ENCODE peak calls at places on chromosomes 1 and 21, in six cellular contexts. One of them, this sample, is unnamed.

GRCh38 chr1:198072177-198072576 is 84.6 kb upstream of the NEK7 start:
- DNase-seq in RWPE1: no peak
- DNase-seq in GM12865: no peak
- DNase-seq in GM23338: peak
- DNase-seq in GM13977: no peak
- DNase-seq in EL: no peak
- DNase-seq in this sample: no peak

GRCh38 chr1:29974345-29974744 is 738.0 kb downstream of the PTPRU start:
- DNase-seq in RWPE1: peak
- DNase-seq in GM12865: peak
- DNase-seq in GM23338: peak
- DNase-seq in GM13977: no peak
- DNase-seq in EL: peak
- DNase-seq in this sample: no peak

GRCh38 chr1:9476790-9477463 is 62.3 kb upstream of the SLC25A33 start:
- DNase-seq in RWPE1: peak
- DNase-seq in GM12865: peak
- DNase-seq in GM23338: no peak
- DNase-seq in GM13977: no peak
- DNase-seq in EL: peak
- DNase-seq in this sample: no peak

GRCh38 chr1:19427087-19427781 is 58.1 kb downstream of the CAPZB start:
- DNase-seq in RWPE1: no peak
- DNase-seq in GM12865: no peak
- DNase-seq in GM23338: no peak
- DNase-seq in GM13977: no peak
- DNase-seq in EL: peak
- DNase-seq in this sample: no peak

GRCh38 chr1:17277511-17278159 is 28.7 kb downstream of the PADI3 start:
- DNase-seq in RWPE1: no peak
- DNase-seq in GM12865: no peak
- DNase-seq in GM23338: no peak
- DNase-seq in GM13977: no peak
- DNase-seq in EL: no peak
- DNase-seq in this sample: no peak

GRCh38 chr1:62989497-62989896 is 205.6 kb downstream of the ATG4C start:
- DNase-seq in RWPE1: no peak
- DNase-seq in GM12865: no peak
- DNase-seq in GM23338: peak
- DNase-seq in GM13977: no peak
- DNase-seq in EL: no peak
- DNase-seq in this sample: no peak

GRCh38 chr1:212219679-212220463 is 65.3 kb upstream of the PPP2R5A start:
- DNase-seq in RWPE1: no peak
- DNase-seq in GM12865: no peak
- DNase-seq in GM23338: peak
- DNase-seq in GM13977: no peak
- DNase-seq in EL: peak
- DNase-seq in this sample: no peak

GRCh38 chr1:240869071-240869470 is 257.1 kb upstream of the GREM2 start:
- DNase-seq in RWPE1: no peak
- DNase-seq in GM12865: no peak
- DNase-seq in GM23338: no peak
- DNase-seq in GM13977: no peak
- DNase-seq in EL: no peak
- DNase-seq in this sample: no peak

GRCh38 chr1:162590101-162590500 is 28.6 kb downstream of the UAP1 start:
- DNase-seq in RWPE1: no peak
- DNase-seq in GM12865: no peak
- DNase-seq in GM23338: no peak
- DNase-seq in GM13977: no peak
- DNase-seq in EL: no peak
- DNase-seq in this sample: no peak

GRCh38 chr1:29675481-29676263 is 439.4 kb downstream of the PTPRU start:
- DNase-seq in RWPE1: no peak
- DNase-seq in GM12865: no peak
- DNase-seq in GM23338: no peak
- DNase-seq in GM13977: no peak
- DNase-seq in EL: no peak
- DNase-seq in this sample: no peak

GRCh38 chr1:111989531-111990025 is at the start of gene KCND3:
- DNase-seq in RWPE1: peak
- DNase-seq in GM12865: peak
- DNase-seq in GM23338: peak
- DNase-seq in GM13977: peak
- DNase-seq in EL: peak
- DNase-seq in this sample: no peak

GRCh38 chr1:13922440-13922839 is 222.5 kb downstream of the PRDM2 start:
- DNase-seq in RWPE1: no peak
- DNase-seq in GM12865: no peak
- DNase-seq in GM23338: no peak
- DNase-seq in GM13977: no peak
- DNase-seq in EL: no peak
- DNase-seq in this sample: no peak

GRCh38 chr1:225928186-225929175 is 4.4 kb upstream of the PYCR2 start:
- DNase-seq in RWPE1: no peak
- DNase-seq in GM12865: no peak
- DNase-seq in GM23338: no peak
- DNase-seq in GM13977: no peak
- DNase-seq in EL: no peak
- DNase-seq in this sample: peak

GRCh38 chr1:172472495-172472894 is 28.6 kb upstream of the PIGC start:
- DNase-seq in RWPE1: no peak
- DNase-seq in GM12865: no peak
- DNase-seq in GM23338: no peak
- DNase-seq in GM13977: no peak
- DNase-seq in EL: no peak
- DNase-seq in this sample: no peak

GRCh38 chr1:106964505-106964904 is 92.0 kb upstream of the PRMT6 start:
- DNase-seq in RWPE1: no peak
- DNase-seq in GM12865: no peak
- DNase-seq in GM23338: no peak
- DNase-seq in GM13977: no peak
- DNase-seq in EL: no peak
- DNase-seq in this sample: no peak

GRCh38 chr1:62337785-62338631 is 18.8 kb upstream of the KANK4 start:
- DNase-seq in RWPE1: no peak
- DNase-seq in GM12865: no peak
- DNase-seq in GM23338: peak
- DNase-seq in GM13977: no peak
- DNase-seq in EL: no peak
- DNase-seq in this sample: no peak

GRCh38 chr1:54885237-54885679 is 1.7 kb downstream of the DHCR24 start:
- DNase-seq in RWPE1: no peak
- DNase-seq in GM12865: no peak
- DNase-seq in GM23338: no peak
- DNase-seq in GM13977: no peak
- DNase-seq in EL: peak
- DNase-seq in this sample: no peak

GRCh38 chr1:25996966-25997758 is 701 bp downstream of the PAFAH2 start:
- DNase-seq in RWPE1: no peak
- DNase-seq in GM12865: peak
- DNase-seq in GM23338: no peak
- DNase-seq in GM13977: peak
- DNase-seq in EL: peak
- DNase-seq in this sample: peak

GRCh38 chr1:17191990-17192242 is 13.0 kb upstream of the PADI1 start:
- DNase-seq in RWPE1: no peak
- DNase-seq in GM12865: no peak
- DNase-seq in GM23338: no peak
- DNase-seq in GM13977: no peak
- DNase-seq in EL: no peak
- DNase-seq in this sample: no peak

GRCh38 chr1:200670215-200671118 is 760 bp upstream of the DDX59 start:
- DNase-seq in RWPE1: peak
- DNase-seq in GM12865: peak
- DNase-seq in GM23338: peak
- DNase-seq in GM13977: no peak
- DNase-seq in EL: no peak
- DNase-seq in this sample: no peak

GRCh38 chr21:22981819-22982218 is 1983.6 kb downstream of the NCAM2 start:
- DNase-seq in RWPE1: no peak
- DNase-seq in GM12865: no peak
- DNase-seq in GM23338: peak
- DNase-seq in GM13977: no peak
- DNase-seq in EL: no peak
- DNase-seq in this sample: no peak

GRCh38 chr1:180580237-180580636 is 21.5 kb downstream of the OVAAL start:
- DNase-seq in RWPE1: peak
- DNase-seq in GM12865: peak
- DNase-seq in GM23338: no peak
- DNase-seq in GM13977: no peak
- DNase-seq in EL: peak
- DNase-seq in this sample: no peak

GRCh38 chr1:15797614-15798390 is 9.6 kb downstream of the UQCRHL start:
- DNase-seq in RWPE1: peak
- DNase-seq in GM12865: no peak
- DNase-seq in GM23338: no peak
- DNase-seq in GM13977: no peak
- DNase-seq in EL: peak
- DNase-seq in this sample: no peak

GRCh38 chr1:166026561-166026960 is 140.2 kb downstream of the FAM78B start:
- DNase-seq in RWPE1: no peak
- DNase-seq in GM12865: no peak
- DNase-seq in GM23338: no peak
- DNase-seq in GM13977: no peak
- DNase-seq in EL: no peak
- DNase-seq in this sample: no peak

GRCh38 chr1:99504287-99504686 is 141.6 kb upstream of the PALMD start:
- DNase-seq in RWPE1: no peak
- DNase-seq in GM12865: no peak
- DNase-seq in GM23338: no peak
- DNase-seq in GM13977: no peak
- DNase-seq in EL: no peak
- DNase-seq in this sample: no peak

GRCh38 chr1:45355683-45356082 is 15.4 kb upstream of the MUTYH start:
- DNase-seq in RWPE1: no peak
- DNase-seq in GM12865: no peak
- DNase-seq in GM23338: no peak
- DNase-seq in GM13977: no peak
- DNase-seq in EL: no peak
- DNase-seq in this sample: no peak

GRCh38 chr1:205245096-205245495 is 17.4 kb downstream of the TMCC2 start:
- DNase-seq in RWPE1: no peak
- DNase-seq in GM12865: no peak
- DNase-seq in GM23338: no peak
- DNase-seq in GM13977: no peak
- DNase-seq in EL: no peak
- DNase-seq in this sample: no peak

GRCh38 chr1:95990033-95990432 is 731.6 kb upstream of the PTBP2 start:
- DNase-seq in RWPE1: no peak
- DNase-seq in GM12865: no peak
- DNase-seq in GM23338: no peak
- DNase-seq in GM13977: no peak
- DNase-seq in EL: no peak
- DNase-seq in this sample: no peak

GRCh38 chr1:30782361-30783243 is 25.0 kb upstream of the LAPTM5 start:
- DNase-seq in RWPE1: peak
- DNase-seq in GM12865: peak
- DNase-seq in GM23338: peak
- DNase-seq in GM13977: peak
- DNase-seq in EL: peak
- DNase-seq in this sample: peak

GRCh38 chr1:211247921-211248320 is 11.2 kb upstream of the RCOR3 start:
- DNase-seq in RWPE1: no peak
- DNase-seq in GM12865: no peak
- DNase-seq in GM23338: peak
- DNase-seq in GM13977: no peak
- DNase-seq in EL: no peak
- DNase-seq in this sample: no peak

GRCh38 chr1:202129453-202130274 is 6.9 kb downstream of the GPR37L1 start:
- DNase-seq in RWPE1: no peak
- DNase-seq in GM12865: no peak
- DNase-seq in GM23338: no peak
- DNase-seq in GM13977: no peak
- DNase-seq in EL: no peak
- DNase-seq in this sample: no peak

GRCh38 chr1:32427264-32427963 is 33.2 kb upstream of the BSDC1 start:
- DNase-seq in RWPE1: no peak
- DNase-seq in GM12865: no peak
- DNase-seq in GM23338: no peak
- DNase-seq in GM13977: no peak
- DNase-seq in EL: no peak
- DNase-seq in this sample: no peak

GRCh38 chr1:201385299-201385891 is 7.9 kb upstream of the TNNT2 start:
- DNase-seq in RWPE1: peak
- DNase-seq in GM12865: peak
- DNase-seq in GM23338: peak
- DNase-seq in GM13977: peak
- DNase-seq in EL: peak
- DNase-seq in this sample: no peak

GRCh38 chr1:176603696-176604095 is 140.7 kb downstream of the PAPPA2 start:
- DNase-seq in RWPE1: no peak
- DNase-seq in GM12865: no peak
- DNase-seq in GM23338: no peak
- DNase-seq in GM13977: no peak
- DNase-seq in EL: no peak
- DNase-seq in this sample: no peak

GRCh38 chr1:46345281-46345680 is 4.7 kb downstream of the NSUN4 start:
- DNase-seq in RWPE1: no peak
- DNase-seq in GM12865: no peak
- DNase-seq in GM23338: no peak
- DNase-seq in GM13977: no peak
- DNase-seq in EL: no peak
- DNase-seq in this sample: no peak

GRCh38 chr21:16192900-16193299 is 463.1 kb downstream of the USP25 start:
- DNase-seq in RWPE1: peak
- DNase-seq in GM12865: no peak
- DNase-seq in GM23338: no peak
- DNase-seq in GM13977: no peak
- DNase-seq in EL: peak
- DNase-seq in this sample: no peak

GRCh38 chr1:22665752-22666151 is 12.7 kb downstream of the C1QB start:
- DNase-seq in RWPE1: peak
- DNase-seq in GM12865: no peak
- DNase-seq in GM23338: peak
- DNase-seq in GM13977: no peak
- DNase-seq in EL: peak
- DNase-seq in this sample: no peak

GRCh38 chr1:221449801-221450470 is 292.0 kb downstream of the DUSP10 start:
- DNase-seq in RWPE1: peak
- DNase-seq in GM12865: peak
- DNase-seq in GM23338: no peak
- DNase-seq in GM13977: no peak
- DNase-seq in EL: peak
- DNase-seq in this sample: no peak

GRCh38 chr21:34728479-34728878 is 59.7 kb downstream of the CLIC6 start:
- DNase-seq in RWPE1: no peak
- DNase-seq in GM12865: no peak
- DNase-seq in GM23338: no peak
- DNase-seq in GM13977: no peak
- DNase-seq in EL: no peak
- DNase-seq in this sample: no peak

GRCh38 chr1:64110924-64111777 is 92.3 kb upstream of the UBE2U start:
- DNase-seq in RWPE1: no peak
- DNase-seq in GM12865: no peak
- DNase-seq in GM23338: no peak
- DNase-seq in GM13977: no peak
- DNase-seq in EL: peak
- DNase-seq in this sample: no peak